ENCODE peak calls at places on chromosomes 4 and X, in four cellular contexts. P is activated T-cell treated with anti-CD3 and anti-CD28 coated beads, Interleukin-2, amount 50 U/mL, for 4 hours; V is adipocyte; G is bronchial epithelial cell. E is an unnamed sample.

GRCh38 chrX:129785160-129785947 is 5.6 kb downstream of the SASH3 start:
- DNase-seq in P (no peak), V (no peak), G (no peak), E (no peak)

GRCh38 chrX:153727108-153727931 is 2.7 kb downstream of the ABCD1 start:
- DNase-seq in P (no peak), V (peak; percentile 31), G (no peak), E (peak; percentile 9)

GRCh38 chrX:134146493-134146892 is 90.5 kb upstream of the CCDC160 start:
- DNase-seq in P (no peak), V (no peak), G (no peak), E (no peak)

GRCh38 chr4:147334478-147334877 is 146.4 kb upstream of the EDNRA start:
- DNase-seq in P (no peak), V (peak; percentile 27), G (peak; percentile 47), E (peak; percentile 58)

GRCh38 chr4:45100936-45101818 is 374.8 kb upstream of the GNPDA2 start:
- DNase-seq in P (no peak), V (no peak), G (no peak), E (peak; percentile 41)

GRCh38 chrX:16022580-16023170 is 100.7 kb upstream of the GRPR start:
- DNase-seq in P (no peak), V (peak; percentile 30), G (peak; percentile 69), E (no peak)

GRCh38 chr4:26785766-26786165 is 74.9 kb upstream of the STIM2 start:
- DNase-seq in P (no peak), V (no peak), G (no peak), E (no peak)

GRCh38 chr4:85409251-85409650 is 65.7 kb upstream of the ARHGAP24 start:
- DNase-seq in P (no peak), V (no peak), G (no peak), E (peak; percentile 16)

GRCh38 chr4:41257257-41257900 is 651 bp downstream of the UCHL1 start:
- DNase-seq in P (no peak), V (peak; percentile 87), G (no peak), E (peak; percentile 66)

GRCh38 chr4:38667005-38667771 is 3.2 kb downstream of the KLF3 start:
- DNase-seq in P (peak; percentile 34), V (peak; percentile 97), G (peak; percentile 100), E (peak; percentile 99)

GRCh38 chr4:170030121-170030520 is 3.9 kb upstream of the MFAP3L start:
- DNase-seq in P (no peak), V (no peak), G (peak; percentile 49), E (no peak)

GRCh38 chr4:23929248-23929647 is 39.4 kb upstream of the PPARGC1A start:
- DNase-seq in P (no peak), V (no peak), G (no peak), E (no peak)

GRCh38 chr4:186714006-186714675 is 9.5 kb downstream of the FAT1 start:
- DNase-seq in P (no peak), V (no peak), G (no peak), E (no peak)

GRCh38 chr4:48766393-48766792 is 13.7 kb downstream of the FRYL start:
- DNase-seq in P (no peak), V (no peak), G (no peak), E (no peak)

GRCh38 chr4:81635128-81635527 is 163.4 kb upstream of the RASGEF1B start:
- DNase-seq in P (no peak), V (no peak), G (peak; percentile 17), E (no peak)

GRCh38 chrX:111095974-111096870 is at the start of gene PAK3:
- DNase-seq in P (peak; percentile 10), V (peak; percentile 64), G (peak; percentile 44), E (peak; percentile 22)

GRCh38 chrX:100680756-100681155 is 36.8 kb downstream of the SRPX2 start:
- DNase-seq in P (no peak), V (peak; percentile 28), G (no peak), E (peak; percentile 23)

GRCh38 chr4:2042207-2042946 is 16.8 kb upstream of the NAT8L start:
- DNase-seq in P (peak; percentile 28), V (peak; percentile 67), G (no peak), E (no peak)

GRCh38 chr4:55468724-55469123 is 73.0 kb downstream of the TMEM165 start:
- DNase-seq in P (no peak), V (peak; percentile 36), G (peak; percentile 64), E (peak; percentile 83)

GRCh38 chr4:4969298-4969697 is 50.0 kb downstream of the CYTL1 start:
- DNase-seq in P (no peak), V (no peak), G (peak; percentile 3), E (no peak)

GRCh38 chr4:150135134-150135773 is 57.0 kb downstream of the DCLK2 start:
- DNase-seq in P (no peak), V (no peak), G (no peak), E (peak; percentile 17)

GRCh38 chr4:138251904-138252303 is 9.8 kb upstream of the SLC7A11 start:
- DNase-seq in P (no peak), V (no peak), G (no peak), E (no peak)

GRCh38 chrX:72305286-72306084 is at the start of gene CITED1:
- DNase-seq in P (no peak), V (peak; percentile 27), G (no peak), E (no peak)

GRCh38 chrX:10600479-10600878 is 19.9 kb downstream of the MID1 start:
- DNase-seq in P (no peak), V (no peak), G (no peak), E (no peak)

GRCh38 chrX:48606091-48606490 is 8.8 kb downstream of the WDR13 start:
- DNase-seq in P (no peak), V (no peak), G (no peak), E (no peak)